ENCODE peak calls at places on chromosomes 2 and 18, in six cellular contexts. F, V, P, H, T and W are unnamed samples. For H3K4me1, the result is how much of the 10 kb centered on the place peaks cover.

GRCh38 chr2:216536725-216537124 is 38.1 kb downstream of the RPL37A start:
- DNase-seq in F (no peak), V (no peak), P (no peak), H (peak), T (peak), W (no peak)

GRCh38 chr2:125227843-125228392 is 1202.8 kb downstream of the CNTNAP5 start:
- DNase-seq in F (no peak), V (no peak), P (peak), H (no peak), T (peak), W (no peak)

GRCh38 chr2:219056896-219057708 is 3.6 kb downstream of the IHH start:
- DNase-seq in F (no peak), V (peak), P (no peak), H (no peak), T (no peak), W (no peak)

GRCh38 chr2:226478121-226478809 is 321.4 kb downstream of the IRS1 start:
- DNase-seq in F (peak), V (peak), P (no peak), H (peak), T (no peak), W (no peak)

GRCh38 chr2:31107588-31108300 is 30.5 kb downstream of the GALNT14 start:
- DNase-seq in F (no peak), V (peak), P (no peak), H (peak), T (no peak), W (no peak)

GRCh38 chr2:74079522-74080341 is 68.0 kb downstream of the BOLA3 start:
- DNase-seq in F (no peak), V (no peak), P (no peak), H (no peak), T (no peak), W (peak)

GRCh38 chr18:27931563-27931962 is 245.4 kb downstream of the CDH2 start:
- DNase-seq in F (no peak), V (no peak), P (no peak), H (no peak), T (peak), W (no peak)

GRCh38 chr2:95377216-95377530 is 25.3 kb upstream of the FAHD2A start:
- DNase-seq in F (no peak), V (no peak), P (no peak), H (no peak), T (no peak), W (no peak)

GRCh38 chr2:223306371-223306770 is 254.4 kb downstream of the KCNE4 start:
- DNase-seq in F (peak), V (peak), P (peak), H (no peak), T (no peak), W (peak)

GRCh38 chr2:24970483-24971299 is 1.1 kb downstream of the DNAJC27 start:
- DNase-seq in F (no peak), V (no peak), P (no peak), H (peak), T (no peak), W (no peak)

GRCh38 chr18:9734189-9734588 is 26.1 kb downstream of the RAB31 start:
- DNase-seq in F (no peak), V (no peak), P (no peak), H (peak), T (no peak), W (no peak)

GRCh38 chr2:42714686-42715085 is 49.2 kb downstream of the OXER1 start:
- DNase-seq in F (no peak), V (no peak), P (no peak), H (no peak), T (no peak), W (no peak)

DNA sequence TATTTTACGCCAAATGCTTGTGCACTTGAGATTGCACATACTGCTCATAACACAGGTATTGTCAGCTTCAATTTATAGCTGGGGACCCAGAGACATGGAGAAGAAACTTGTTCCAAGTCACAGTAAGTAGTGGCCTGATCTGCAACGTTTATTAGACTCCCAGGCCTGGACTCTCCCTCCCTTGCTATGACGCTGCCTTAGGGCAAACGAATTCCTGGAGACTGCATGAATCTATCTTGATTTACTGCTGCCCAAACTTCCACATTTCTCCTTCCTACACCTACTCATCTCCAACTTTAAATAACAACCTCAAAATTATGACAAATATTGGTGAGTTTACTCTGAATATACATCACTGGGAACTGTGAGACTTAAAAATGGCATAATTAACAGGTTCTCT is 145.1 kb upstream of the CCDC195 start:
- DNase-seq in F (no peak), V (no peak), P (no peak), H (no peak), T (no peak), W (no peak)
- H3K4me1 ChIP-seq in F (under half), V (under half), P (under half), H (under half), T (under half), W (under half)

GRCh38 chr2:72008608-72009007 is 139.1 kb downstream of the CYP26B1 start:
- DNase-seq in F (no peak), V (no peak), P (no peak), H (no peak), T (no peak), W (no peak)

GRCh38 chr2:72004976-72005375 is 142.7 kb downstream of the CYP26B1 start:
- DNase-seq in F (no peak), V (no peak), P (no peak), H (peak), T (no peak), W (no peak)

GRCh38 chr2:72006188-72006736 is 141.4 kb downstream of the CYP26B1 start:
- DNase-seq in F (no peak), V (no peak), P (no peak), H (peak), T (no peak), W (no peak)

GRCh38 chr2:72004201-72004915 is 143.3 kb downstream of the CYP26B1 start:
- DNase-seq in F (no peak), V (no peak), P (no peak), H (no peak), T (no peak), W (no peak)

DNA sequence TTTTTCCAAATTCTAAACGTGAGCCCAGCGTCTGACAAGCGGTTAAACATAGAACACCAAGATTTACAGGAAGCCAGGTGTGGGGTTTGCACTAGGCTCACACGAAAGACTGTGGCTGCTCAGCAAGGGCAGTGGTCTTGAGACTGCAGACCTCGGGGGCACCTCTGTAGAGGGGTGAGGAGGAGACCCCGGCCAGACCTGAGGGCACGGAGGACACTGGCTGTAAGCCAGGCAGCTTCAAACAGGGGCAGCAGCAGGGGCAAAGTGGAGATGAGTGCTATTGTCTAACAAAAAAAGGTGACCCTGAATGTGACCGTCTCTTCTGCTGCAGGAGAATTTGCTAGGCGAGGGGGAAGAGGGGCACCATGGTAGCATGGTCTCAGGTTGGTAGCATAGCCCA is 140.3 kb downstream of the CYP26B1 start:
- DNase-seq in F (no peak), V (no peak), P (no peak), H (peak), T (no peak), W (no peak)
- TF ChIP-seq EZH2phosphoT487 in F (no peak), V (no peak), P (no peak), H (no peak), T (no peak), W (no peak)

GRCh38 chr2:127094509-127095366 is 12.2 kb downstream of the BIN1 start:
- DNase-seq in F (no peak), V (peak), P (no peak), H (peak), T (peak), W (no peak)
- H3K4me1 ChIP-seq in F (under half), V (under half), P (under half), H (half or more), T (under half), W (under half)

DNA sequence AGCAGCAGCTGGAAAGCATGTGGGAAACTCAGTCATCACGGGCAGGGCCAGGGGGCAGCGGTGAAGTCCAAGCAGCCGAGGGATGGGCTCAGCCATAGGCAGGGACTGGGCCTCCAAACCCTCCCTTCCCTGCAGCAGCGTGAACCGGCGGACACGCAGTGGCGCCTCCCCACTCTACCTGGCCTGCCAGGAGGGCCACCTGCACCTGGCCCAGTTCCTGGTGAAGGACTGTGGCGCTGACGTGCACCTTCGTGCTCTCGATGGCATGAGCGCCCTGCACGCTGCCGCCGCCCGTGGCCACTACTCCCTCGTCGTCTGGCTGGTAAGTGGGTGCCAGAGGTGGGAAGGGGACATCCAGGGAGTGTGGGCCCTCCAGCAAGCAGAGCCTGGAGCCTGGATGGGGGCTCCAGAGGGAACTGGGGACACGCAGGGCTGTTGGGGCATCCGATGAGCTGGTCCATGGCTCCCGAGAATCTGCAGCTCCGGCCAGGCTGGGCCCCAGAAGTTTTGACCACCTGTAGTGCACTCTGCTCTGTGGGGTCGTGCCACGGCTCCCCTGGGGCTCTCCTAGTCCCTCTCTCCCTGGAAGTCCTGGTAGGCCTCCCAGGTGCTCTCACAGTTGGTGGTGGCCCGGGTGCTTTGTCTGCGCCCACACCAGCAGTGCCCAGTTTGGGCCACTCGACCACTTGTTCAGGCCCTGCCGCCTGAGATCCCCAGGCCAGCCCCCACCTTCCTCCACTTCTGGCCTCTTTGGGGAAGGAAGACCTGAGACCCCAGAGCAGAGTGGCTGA is 4.6 kb downstream of the ESPNL start:
- DNase-seq in F (no peak), V (no peak), P (no peak), H (no peak), T (peak), W (no peak)
- TF ChIP-seq EZH2phosphoT487 in F (no peak), V (no peak), P (no peak), H (no peak), T (no peak), W (no peak)

DNA sequence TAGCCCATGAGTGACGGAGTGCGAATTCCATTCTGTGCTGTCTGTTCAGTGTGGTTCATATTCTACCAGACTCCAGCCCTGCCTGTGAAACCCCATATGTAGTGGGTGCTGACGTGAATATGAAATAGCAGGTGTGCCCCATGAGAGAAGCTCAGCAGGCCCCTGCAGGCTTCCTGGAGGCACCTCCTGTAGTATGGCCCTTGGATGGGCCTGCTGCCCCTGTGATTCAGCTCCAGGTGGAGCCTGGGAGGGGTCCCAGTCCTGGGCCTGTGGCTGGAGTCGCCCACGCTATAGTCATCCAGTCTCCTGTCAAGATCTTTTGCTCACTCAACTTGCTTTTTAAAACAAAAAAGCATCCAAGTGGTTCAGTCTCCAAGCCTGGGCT is 125.5 kb downstream of the GLI2 start:
- DNase-seq in F (no peak), V (no peak), P (no peak), H (no peak), T (no peak), W (no peak)
- H3K4me1 ChIP-seq in F (under half), V (half or more), P (under half), H (under half), T (under half), W (under half)